ENCODE peak calls at places on chromosomes 16 and 17, in ten cellular contexts. Q is fibroblast of lung, Y is thyroid gland, T is aorta, W is glomerular endothelial cell, K is T47D, N is ecto neural progenitor cell, H is sciatic nerve, M is breast epithelium, U is M059J. G is an unnamed sample.

GRCh38 chr17:956905-957304 is 22.7 kb downstream of the NXN start:
- DNase-seq in Q (no peak), Y (no peak), T (no peak), W (no peak), K (no peak), N (no peak), H (no peak), M (no peak), U (peak), G (no peak)

GRCh38 chr17:80287806-80288579 is 27.3 kb downstream of the RNF213 start:
- DNase-seq in Q (no peak), Y (no peak), T (no peak), W (no peak), K (no peak), N (no peak), H (no peak), M (no peak), U (no peak), G (no peak)

GRCh38 chr17:30137158-30137557 is 20.5 kb downstream of the NSRP1 start:
- DNase-seq in Q (no peak), Y (no peak), T (no peak), W (no peak), K (no peak), N (no peak), H (no peak), M (no peak), U (no peak), G (no peak)

GRCh38 chr16:58475220-58475619 is 24.7 kb upstream of the NDRG4 start:
- DNase-seq in Q (no peak), Y (no peak), T (no peak), W (no peak), K (no peak), N (no peak), H (no peak), M (no peak), U (no peak), G (no peak)

GRCh38 chr16:10136916-10137315 is 45.3 kb downstream of the GRIN2A start:
- DNase-seq in Q (no peak), Y (no peak), T (no peak), W (no peak), K (no peak), N (no peak), H (no peak), M (no peak), U (no peak), G (no peak)

GRCh38 chr16:5008311-5008731 is 25.4 kb downstream of the NAGPA start:
- DNase-seq in Q (no peak), Y (no peak), T (peak), W (no peak), K (no peak), N (no peak), H (no peak), M (no peak), U (no peak), G (no peak)

GRCh38 chr17:42428141-42428944 is 5.3 kb upstream of the CAVIN1 start:
- DNase-seq in Q (peak), Y (peak), T (no peak), W (no peak), K (peak), N (peak), H (peak), M (no peak), U (peak), G (peak)

GRCh38 chr17:74923538-74924249 is 379 bp upstream of the OTOP2 start:
- DNase-seq in Q (peak), Y (peak), T (peak), W (no peak), K (peak), N (peak), H (peak), M (peak), U (no peak), G (peak)

GRCh38 chr16:54077412-54077821 is 209.2 kb downstream of the IRX3 start:
- DNase-seq in Q (peak), Y (no peak), T (no peak), W (peak), K (no peak), N (no peak), H (no peak), M (no peak), U (peak), G (peak)

GRCh38 chr17:82333279-82334171 is at the start of gene SECTM1:
- DNase-seq in Q (no peak), Y (peak), T (peak), W (no peak), K (peak), N (no peak), H (peak), M (peak), U (peak), G (no peak)

G was measured in brain microvascular endothelial cell.